ENCODE peak calls at places on chromosomes 7 and 10, in eight cellular contexts. B, Z, U, D, L, E, S and P are unnamed samples.
A peak's percentile ranks its signal among the peaks of the same experiment; 100 is the strongest.

GRCh38 chr10:59905735-59906416 is 480 bp downstream of the CCDC6 start:
- DNase-seq in S (no peak), E (peak; percentile 34), Z (no peak), L (no peak), D (peak; percentile 38), U (no peak), B (no peak), P (no peak)

GRCh38 chr10:110150981-110151380 is 56.4 kb upstream of the MXI1 start:
- DNase-seq in S (no peak), E (no peak), L (no peak), Z (no peak), U (no peak), B (no peak), D (no peak), P (no peak)

GRCh38 chr7:130491841-130492518 is at the start of gene MEST:
- DNase-seq in D (peak; percentile 58), E (peak; percentile 28), Z (peak; percentile 63), B (no peak), U (peak; percentile 35), S (no peak), L (no peak), P (no peak)

GRCh38 chr10:92544296-92544695 is 29.6 kb downstream of the IDE start:
- DNase-seq in U (no peak), B (no peak), L (no peak), D (no peak), E (no peak), Z (no peak), S (peak; percentile 96), P (no peak)

GRCh38 chr10:64363687-64364086 is 842.5 kb downstream of the REEP3 start:
- DNase-seq in E (no peak), L (no peak), D (no peak), B (no peak), U (no peak), Z (no peak), S (no peak), P (no peak)

GRCh38 chr7:134829381-134829986 is 50.0 kb downstream of the CALD1 start:
- DNase-seq in U (no peak), Z (no peak), L (no peak), E (no peak), D (no peak), B (no peak), S (no peak), P (no peak)

GRCh38 chr10:130022501-130023299 is 58.6 kb upstream of the EBF3 start:
- DNase-seq in E (no peak), B (no peak), S (no peak), U (peak; percentile 94), Z (no peak), D (no peak), L (peak; percentile 81), P (no peak)

GRCh38 chr7:51033722-51034530 is 251.2 kb upstream of the GRB10 start:
- DNase-seq in Z (no peak), S (no peak), B (no peak), U (peak; percentile 21), E (no peak), L (no peak), D (no peak), P (no peak)

GRCh38 chr7:151537818-151538561 is 18.3 kb upstream of the RHEB start:
- DNase-seq in S (no peak), E (no peak), B (no peak), D (no peak), U (no peak), L (no peak), Z (no peak), P (no peak)

GRCh38 chr10:46226900-46227558 is 59.8 kb upstream of the ANTXRL start:
- DNase-seq in L (no peak), U (peak; percentile 5), D (no peak), B (no peak), Z (no peak), S (no peak), E (no peak), P (no peak)

GRCh38 chr10:5531558-5532230 is 6.9 kb downstream of the CALML3 start:
- DNase-seq in S (no peak), Z (no peak), L (no peak), E (no peak), U (no peak), D (no peak), B (no peak), P (no peak)